ENCODE peak calls at places on chromosomes 7 and 10, in seven cellular contexts. One of them, this sample, is unnamed.

GRCh38 chr7:119572541-119572940 is 700.4 kb upstream of the KCND2 start:
- DNase-seq in hepatocyte: no peak
- DNase-seq in upper lobe of right lung: no peak
- DNase-seq in GM12865: peak
- DNase-seq in A673: no peak
- DNase-seq in GM23338: no peak
- DNase-seq in HepG2: no peak
- DNase-seq in this sample: no peak

GRCh38 chr7:157949711-157950110 is 612.9 kb downstream of the DNAJB6 start:
- DNase-seq in HepG2: no peak
- DNase-seq in upper lobe of right lung: no peak
- DNase-seq in GM23338: no peak
- DNase-seq in hepatocyte: no peak
- DNase-seq in A673: no peak
- DNase-seq in GM12865: no peak
- DNase-seq in this sample: no peak

GRCh38 chr7:95334434-95334833 is 10.1 kb upstream of the PON1 start:
- DNase-seq in A673: no peak
- DNase-seq in upper lobe of right lung: no peak
- DNase-seq in GM23338: no peak
- DNase-seq in HepG2: no peak
- DNase-seq in hepatocyte: no peak
- DNase-seq in GM12865: no peak
- DNase-seq in this sample: no peak

GRCh38 chr10:100339236-100339635 is 7.8 kb upstream of the SCD start:
- DNase-seq in upper lobe of right lung: no peak
- DNase-seq in A673: no peak
- DNase-seq in GM23338: no peak
- DNase-seq in HepG2: no peak
- DNase-seq in GM12865: peak
- DNase-seq in hepatocyte: no peak
- DNase-seq in this sample: no peak

GRCh38 chr7:143975617-143976016 is 21.0 kb downstream of the OR2F1 start:
- DNase-seq in GM12865: no peak
- DNase-seq in hepatocyte: no peak
- DNase-seq in GM23338: peak
- DNase-seq in HepG2: peak
- DNase-seq in A673: peak
- DNase-seq in upper lobe of right lung: no peak
- DNase-seq in this sample: no peak

GRCh38 chr10:38003026-38003425 is 7.4 kb upstream of the ZNF33A start:
- DNase-seq in GM12865: no peak
- DNase-seq in A673: no peak
- DNase-seq in GM23338: no peak
- DNase-seq in upper lobe of right lung: no peak
- DNase-seq in HepG2: no peak
- DNase-seq in hepatocyte: no peak
- DNase-seq in this sample: no peak

GRCh38 chr7:111012799-111013675 is 77.9 kb upstream of the LRRN3 start:
- DNase-seq in A673: no peak
- DNase-seq in GM12865: peak
- DNase-seq in HepG2: no peak
- DNase-seq in GM23338: no peak
- DNase-seq in hepatocyte: no peak
- DNase-seq in upper lobe of right lung: no peak
- DNase-seq in this sample: no peak

GRCh38 chr7:151371266-151371665 is 29.7 kb downstream of the NUB1 start:
- DNase-seq in hepatocyte: no peak
- DNase-seq in A673: no peak
- DNase-seq in GM12865: no peak
- DNase-seq in upper lobe of right lung: no peak
- DNase-seq in HepG2: no peak
- DNase-seq in GM23338: no peak
- DNase-seq in this sample: no peak

GRCh38 chr7:43879477-43879876 is 10.2 kb upstream of the MRPS24 start:
- DNase-seq in upper lobe of right lung: no peak
- DNase-seq in GM12865: no peak
- DNase-seq in HepG2: no peak
- DNase-seq in A673: no peak
- DNase-seq in hepatocyte: no peak
- DNase-seq in GM23338: no peak
- DNase-seq in this sample: no peak

GRCh38 chr7:156139112-156139511 is 326.8 kb upstream of the SHH start:
- DNase-seq in hepatocyte: no peak
- DNase-seq in HepG2: no peak
- DNase-seq in A673: no peak
- DNase-seq in GM12865: no peak
- DNase-seq in GM23338: no peak
- DNase-seq in upper lobe of right lung: no peak
- DNase-seq in this sample: no peak

GRCh38 chr7:138169441-138169851 is 93.2 kb downstream of the AKR1D1 start:
- DNase-seq in upper lobe of right lung: no peak
- DNase-seq in hepatocyte: no peak
- DNase-seq in A673: no peak
- DNase-seq in GM12865: no peak
- DNase-seq in HepG2: no peak
- DNase-seq in GM23338: peak
- DNase-seq in this sample: no peak

GRCh38 chr7:40268836-40269235 is 134.0 kb downstream of the SUGCT start:
- DNase-seq in upper lobe of right lung: no peak
- DNase-seq in GM23338: no peak
- DNase-seq in hepatocyte: no peak
- DNase-seq in HepG2: no peak
- DNase-seq in A673: no peak
- DNase-seq in GM12865: no peak
- DNase-seq in this sample: no peak

GRCh38 chr10:99304857-99305220 is 24.3 kb upstream of the CNNM1 start:
- DNase-seq in HepG2: no peak
- DNase-seq in GM23338: no peak
- DNase-seq in hepatocyte: no peak
- DNase-seq in upper lobe of right lung: no peak
- DNase-seq in A673: no peak
- DNase-seq in GM12865: no peak
- DNase-seq in this sample: no peak

GRCh38 chr7:39644170-39644569 is 20.8 kb downstream of the RALA start:
- DNase-seq in A673: no peak
- DNase-seq in HepG2: no peak
- DNase-seq in hepatocyte: no peak
- DNase-seq in upper lobe of right lung: no peak
- DNase-seq in GM23338: no peak
- DNase-seq in GM12865: no peak
- DNase-seq in this sample: no peak

GRCh38 chr7:26153246-26153822 is 1.3 kb downstream of the NFE2L3 start:
- DNase-seq in HepG2: no peak
- DNase-seq in upper lobe of right lung: no peak
- DNase-seq in GM23338: peak
- DNase-seq in GM12865: peak
- DNase-seq in hepatocyte: no peak
- DNase-seq in A673: no peak
- DNase-seq in this sample: no peak

GRCh38 chr7:44327981-44328380 is 2.6 kb upstream of the CAMK2B start:
- DNase-seq in A673: no peak
- DNase-seq in hepatocyte: no peak
- DNase-seq in HepG2: no peak
- DNase-seq in GM12865: no peak
- DNase-seq in GM23338: no peak
- DNase-seq in upper lobe of right lung: no peak
- DNase-seq in this sample: no peak

GRCh38 chr7:155291045-155291530 is 6.6 kb upstream of the INSIG1 start:
- DNase-seq in A673: no peak
- DNase-seq in GM23338: no peak
- DNase-seq in HepG2: peak
- DNase-seq in GM12865: no peak
- DNase-seq in hepatocyte: peak
- DNase-seq in upper lobe of right lung: peak
- DNase-seq in this sample: no peak

DNA sequence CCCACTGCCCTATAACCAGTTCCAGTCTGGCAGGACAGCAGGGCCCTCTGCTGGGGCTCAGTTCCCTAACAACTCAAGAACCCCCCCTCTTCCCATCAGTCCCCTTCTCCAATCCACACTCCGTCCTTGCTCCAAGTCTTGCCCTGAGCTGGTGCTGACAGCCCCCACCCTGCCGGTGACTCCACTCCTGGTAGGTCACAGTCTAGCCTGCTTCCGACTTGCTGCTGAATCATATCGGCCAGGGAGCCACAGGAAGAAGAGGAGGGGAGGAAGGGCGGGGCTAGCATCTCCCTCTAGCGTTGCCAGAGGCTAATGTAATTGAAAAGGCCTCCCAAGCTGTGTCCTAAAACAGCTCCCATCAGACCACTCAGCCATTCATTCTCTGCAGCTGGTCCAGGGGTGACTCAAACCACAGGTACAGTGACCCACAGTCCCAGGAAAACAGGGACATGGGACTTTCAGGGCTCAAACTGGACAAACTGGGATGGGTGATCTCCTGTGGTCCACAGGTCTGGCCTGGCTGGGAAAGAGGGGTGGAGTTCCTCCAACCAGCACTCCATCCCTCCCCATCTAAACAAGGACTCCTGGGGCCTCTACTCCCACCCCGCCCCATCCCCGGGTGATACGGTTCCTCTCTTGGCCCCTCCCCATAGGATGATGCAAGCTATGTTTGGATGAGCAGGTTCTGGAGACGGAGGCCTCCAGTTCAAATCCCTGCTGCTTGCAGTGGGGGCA is 158.8 kb downstream of the SH3PXD2A start:
- DNase-seq in hepatocyte: peak
- DNase-seq in upper lobe of right lung: no peak
- DNase-seq in HepG2: no peak
- DNase-seq in A673: peak
- DNase-seq in GM12865: peak
- DNase-seq in GM23338: peak
- DNase-seq in this sample: no peak
- TF ChIP-seq CTCF in hepatocyte: no peak
- TF ChIP-seq CTCF in upper lobe of right lung: peak
- TF ChIP-seq CTCF in HepG2: no peak
- TF ChIP-seq CTCF in A673: peak
- TF ChIP-seq CTCF in GM12865: peak
- TF ChIP-seq CTCF in GM23338: peak
- TF ChIP-seq CTCF in this sample: peak

GRCh38 chr10:56928717-56929116 is 567.7 kb upstream of the ZWINT start:
- DNase-seq in hepatocyte: peak
- DNase-seq in A673: no peak
- DNase-seq in GM12865: no peak
- DNase-seq in GM23338: no peak
- DNase-seq in upper lobe of right lung: no peak
- DNase-seq in HepG2: no peak
- DNase-seq in this sample: no peak

DNA sequence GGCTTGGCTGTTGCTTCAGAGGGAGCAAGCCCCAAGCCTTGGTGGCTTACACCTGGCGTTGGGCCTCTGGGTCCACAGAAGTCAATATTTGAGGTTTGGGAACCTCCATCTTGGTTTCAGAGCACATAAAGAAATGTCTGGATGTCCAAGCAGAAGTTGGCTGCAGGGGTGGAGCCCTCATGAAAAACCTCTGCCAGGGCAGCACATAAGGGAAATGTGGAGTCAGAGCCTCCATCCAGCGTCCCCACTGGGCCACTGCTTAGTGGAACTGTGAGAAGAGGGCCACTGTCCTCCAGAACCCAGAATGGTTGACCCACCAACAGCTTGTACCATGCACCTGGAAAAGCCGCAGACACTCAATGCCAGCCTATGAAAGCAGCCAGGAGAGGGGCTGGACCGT is 573.5 kb upstream of the ZWINT start:
- DNase-seq in hepatocyte: no peak
- DNase-seq in HepG2: no peak
- DNase-seq in GM23338: no peak
- DNase-seq in upper lobe of right lung: no peak
- DNase-seq in A673: no peak
- DNase-seq in GM12865: no peak
- DNase-seq in this sample: no peak
- H3K4me3 ChIP-seq in hepatocyte: no peak
- H3K4me3 ChIP-seq in HepG2: no peak
- H3K4me3 ChIP-seq in GM23338: no peak
- H3K4me3 ChIP-seq in upper lobe of right lung: no peak
- H3K4me3 ChIP-seq in A673: no peak
- H3K4me3 ChIP-seq in GM12865: no peak
- H3K4me3 ChIP-seq in this sample: no peak

GRCh38 chr10:80537086-80537704 is 507 bp upstream of the SH2D4B start:
- DNase-seq in GM12865: no peak
- DNase-seq in upper lobe of right lung: no peak
- DNase-seq in hepatocyte: no peak
- DNase-seq in GM23338: no peak
- DNase-seq in A673: no peak
- DNase-seq in HepG2: no peak
- DNase-seq in this sample: no peak

GRCh38 chr10:80537705-80538480 is at the start of gene SH2D4B:
- DNase-seq in hepatocyte: no peak
- DNase-seq in upper lobe of right lung: no peak
- DNase-seq in GM23338: no peak
- DNase-seq in GM12865: no peak
- DNase-seq in A673: no peak
- DNase-seq in HepG2: no peak
- DNase-seq in this sample: no peak

GRCh38 chr10:80538481-80539185 is 931 bp downstream of the SH2D4B start:
- DNase-seq in hepatocyte: no peak
- DNase-seq in upper lobe of right lung: no peak
- DNase-seq in HepG2: no peak
- DNase-seq in GM12865: no peak
- DNase-seq in GM23338: no peak
- DNase-seq in A673: no peak
- DNase-seq in this sample: no peak

GRCh38 chr10:80536361-80536835 is 1.3 kb upstream of the SH2D4B start:
- DNase-seq in upper lobe of right lung: no peak
- DNase-seq in hepatocyte: no peak
- DNase-seq in HepG2: no peak
- DNase-seq in A673: no peak
- DNase-seq in GM23338: no peak
- DNase-seq in GM12865: peak
- DNase-seq in this sample: no peak

DNA sequence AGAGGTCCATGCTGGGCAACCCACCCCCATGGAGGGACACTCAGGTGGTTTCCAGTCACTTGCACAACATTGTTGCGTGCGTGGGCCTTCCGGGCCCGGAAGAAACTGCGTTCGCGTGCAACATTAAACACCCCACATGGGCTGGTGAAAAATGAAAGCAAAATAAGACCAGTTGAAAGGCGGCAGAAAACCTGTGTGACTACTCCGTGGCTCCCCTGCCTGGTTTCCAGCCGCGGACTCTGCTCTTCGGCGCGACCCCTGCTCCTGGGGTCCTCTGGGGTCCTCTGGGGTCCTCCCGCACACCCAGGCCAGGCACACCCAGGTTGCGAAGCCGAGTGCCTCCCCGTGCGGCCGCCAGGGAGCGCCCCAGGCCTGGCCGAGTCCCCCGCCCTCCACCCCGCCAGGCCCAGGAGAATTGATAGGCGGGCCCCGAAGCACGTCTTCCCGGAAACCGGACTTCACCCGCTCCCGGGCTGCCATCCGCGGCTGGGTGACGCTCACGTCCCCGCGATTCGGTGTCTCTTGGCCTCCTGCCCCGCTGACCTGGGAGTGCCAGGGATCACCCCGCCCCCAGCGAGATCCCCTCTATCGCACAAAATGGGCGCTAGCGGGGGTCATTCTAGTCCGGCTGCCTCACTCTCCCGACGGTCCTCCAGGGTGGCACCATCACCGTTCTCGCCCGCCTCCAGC is 1.9 kb upstream of the SH2D4B start:
- DNase-seq in hepatocyte: peak
- DNase-seq in GM23338: peak
- DNase-seq in HepG2: no peak
- DNase-seq in A673: peak
- DNase-seq in GM12865: peak
- DNase-seq in upper lobe of right lung: peak
- DNase-seq in this sample: no peak
- TF ChIP-seq CTCF in hepatocyte: peak
- TF ChIP-seq CTCF in GM23338: peak
- TF ChIP-seq CTCF in HepG2: no peak
- TF ChIP-seq CTCF in A673: peak
- TF ChIP-seq CTCF in GM12865: peak
- TF ChIP-seq CTCF in upper lobe of right lung: peak
- TF ChIP-seq CTCF in this sample: peak

GRCh38 chr10:32981760-32982159 is 23.7 kb upstream of the ITGB1 start:
- DNase-seq in GM12865: no peak
- DNase-seq in hepatocyte: peak
- DNase-seq in A673: no peak
- DNase-seq in HepG2: no peak
- DNase-seq in upper lobe of right lung: no peak
- DNase-seq in GM23338: no peak
- DNase-seq in this sample: no peak
- H3K4me3 ChIP-seq in GM12865: no peak
- H3K4me3 ChIP-seq in hepatocyte: no peak
- H3K4me3 ChIP-seq in A673: no peak
- H3K4me3 ChIP-seq in HepG2: peak
- H3K4me3 ChIP-seq in upper lobe of right lung: no peak
- H3K4me3 ChIP-seq in GM23338: no peak
- H3K4me3 ChIP-seq in this sample: no peak